ENCODE peak calls at places on chromosomes 2 and 18, in nine cellular contexts. Z is Caco-2, W is AG04450, Q is coronary artery, Y is fibroblast of the aortic adventitia, V is SK-N-SH, J is NB4, B is MM.1S, T is kidney epithelial cell. X is an unnamed sample.

GRCh38 chr18:8493141-8493540 is 116.1 kb upstream of the RAB12 start:
- DNase-seq in T (no peak), Y (no peak), Q (no peak), Z (no peak), B (no peak), J (no peak), V (no peak), W (no peak), X (no peak)

GRCh38 chr2:203330434-203330833 is 2.2 kb downstream of the ABI2 start:
- DNase-seq in T (no peak), Y (peak), V (no peak), Q (no peak), Z (no peak), W (no peak), B (no peak), J (peak), X (peak)

GRCh38 chr2:62577994-62578836 is 72.2 kb upstream of the TMEM17 start:
- DNase-seq in W (peak), T (peak), Z (peak), Y (peak), J (no peak), V (no peak), Q (no peak), B (no peak), X (peak)

GRCh38 chr2:79552653-79553052 is 39.8 kb downstream of the CTNNA2 start:
- DNase-seq in B (no peak), Z (no peak), W (no peak), Q (no peak), Y (no peak), T (no peak), V (no peak), J (no peak), X (no peak)

GRCh38 chr2:88540346-88540745 is 86.9 kb downstream of the EIF2AK3 start:
- DNase-seq in T (peak), W (no peak), J (peak), B (no peak), Y (peak), Q (no peak), Z (no peak), V (no peak), X (peak)

GRCh38 chr18:63963610-63964256 is 6.1 kb upstream of the SERPINB8 start:
- DNase-seq in B (peak), Q (no peak), V (peak), T (no peak), J (peak), W (peak), Y (peak), Z (peak), X (peak)

GRCh38 chr18:49910019-49910418 is 96.7 kb upstream of the ACAA2 start:
- DNase-seq in J (no peak), Z (no peak), B (no peak), T (no peak), W (no peak), Q (no peak), Y (no peak), V (peak), X (no peak)

GRCh38 chr2:69046221-69046662 is 33.3 kb downstream of the ANTXR1 start:
- DNase-seq in Q (no peak), T (peak), W (peak), V (no peak), B (no peak), Z (no peak), Y (peak), J (no peak), X (peak)

DNA sequence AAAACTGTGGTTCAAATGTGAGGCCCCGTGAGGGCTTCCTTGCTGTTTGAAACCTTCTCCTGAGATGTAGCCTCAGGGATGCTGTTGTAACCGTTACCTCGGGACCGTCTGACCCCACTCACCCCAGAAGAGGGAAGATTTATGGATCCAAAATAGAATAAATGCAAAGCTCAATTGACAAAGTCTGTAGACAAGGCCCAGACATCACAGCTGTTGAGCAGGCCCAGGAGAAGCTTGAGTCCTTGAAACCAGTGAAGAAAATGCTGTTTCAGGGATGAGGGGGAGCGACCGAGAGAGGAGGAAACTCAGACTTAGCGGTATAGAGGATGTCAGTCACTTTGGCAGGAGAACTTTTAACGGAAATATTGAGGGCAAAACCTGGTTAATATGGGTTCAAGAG is 76.8 kb upstream of the RBM44 start:
- DNase-seq in Q (no peak), T (no peak), W (no peak), J (no peak), V (no peak), Z (no peak), Y (no peak), B (no peak), X (no peak)
- TF ChIP-seq CTCF in Q (no peak), T (no peak), W (no peak), J (no peak), V (no peak), Z (no peak), Y (no peak), B (no peak), X (no peak)

DNA sequence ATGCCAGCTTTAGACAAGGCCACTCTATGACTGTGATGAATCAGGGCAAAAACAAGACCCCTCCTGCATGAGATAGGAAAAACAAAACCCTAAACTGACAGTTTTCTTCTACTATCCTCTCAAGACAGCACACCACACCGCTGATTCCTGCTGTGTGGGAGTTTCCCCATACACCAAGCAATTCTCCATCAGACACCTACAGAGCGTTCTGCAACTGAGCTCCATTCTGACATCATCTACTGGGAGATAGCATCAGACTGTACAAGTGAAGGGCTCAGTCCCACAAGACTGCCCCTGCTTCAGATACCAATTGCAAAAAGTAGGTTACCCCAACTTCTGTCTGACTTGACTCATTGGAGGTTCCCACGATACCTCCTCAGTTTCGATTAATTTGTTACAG is 130.6 kb downstream of the TSN start:
- DNase-seq in B (no peak), J (no peak), W (no peak), Z (no peak), Y (no peak), T (no peak), Q (no peak), V (no peak), X (no peak)
- H3K4me3 ChIP-seq in B (no peak), J (no peak), W (no peak), Z (no peak), Y (no peak), T (no peak), Q (no peak), V (no peak), X (no peak)

GRCh38 chr2:231926180-231926741 is at the start of gene NPPC:
- DNase-seq in Q (peak), J (peak), Y (peak), V (peak), B (peak), T (no peak), W (no peak), Z (peak), X (peak)
- TF ChIP-seq CTCF in Q (no peak), J (peak), Y (peak), V (peak), B (peak), T (peak), W (peak), Z (peak), X (peak)

GRCh38 chr18:58196881-58197872 is 153.2 kb downstream of the NEDD4L start:
- DNase-seq in W (no peak), Q (no peak), J (no peak), B (no peak), T (no peak), Z (no peak), Y (no peak), V (no peak), X (no peak)
- H3K4me3 ChIP-seq in W (no peak), Q (no peak), J (no peak), B (no peak), T (no peak), Z (no peak), Y (no peak), V (no peak), X (no peak)

DNA sequence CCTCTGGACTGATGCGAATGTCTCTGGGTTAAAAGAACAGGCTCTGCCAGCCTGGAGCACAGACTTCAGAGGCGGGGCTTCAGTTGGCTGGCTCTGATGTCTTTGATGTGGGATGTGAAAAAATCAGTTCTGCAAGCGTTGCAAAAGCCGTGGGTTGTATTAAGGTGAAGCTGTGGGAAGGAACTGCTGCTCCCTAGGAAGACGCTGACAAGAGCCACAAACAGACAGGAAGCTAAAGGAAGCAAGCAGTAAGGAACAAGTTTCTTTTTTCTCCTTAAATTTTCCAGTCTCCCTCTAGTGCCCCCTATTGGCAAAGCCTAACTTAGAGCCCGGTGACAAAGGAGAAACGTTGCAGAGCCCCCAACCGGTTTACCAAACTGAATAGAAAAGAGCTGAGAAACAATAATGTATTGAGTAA is 239.0 kb downstream of the CCDC178 start:
- DNase-seq in B (peak), T (peak), V (peak), J (peak), W (no peak), Z (peak), Y (peak), Q (no peak), X (peak)
- TF ChIP-seq CTCF in B (peak), T (peak), V (peak), J (peak), W (peak), Z (no peak), Y (peak), Q (no peak), X (peak)

GRCh38 chr18:29960539-29960938 is 1082.0 kb downstream of the DSC3 start:
- DNase-seq in Z (no peak), Y (no peak), T (no peak), Q (no peak), W (no peak), J (no peak), B (no peak), V (no peak), X (no peak)
- H3K4me3 ChIP-seq in Z (no peak), Y (no peak), T (no peak), Q (no peak), W (no peak), J (no peak), B (no peak), V (no peak), X (no peak)

DNA sequence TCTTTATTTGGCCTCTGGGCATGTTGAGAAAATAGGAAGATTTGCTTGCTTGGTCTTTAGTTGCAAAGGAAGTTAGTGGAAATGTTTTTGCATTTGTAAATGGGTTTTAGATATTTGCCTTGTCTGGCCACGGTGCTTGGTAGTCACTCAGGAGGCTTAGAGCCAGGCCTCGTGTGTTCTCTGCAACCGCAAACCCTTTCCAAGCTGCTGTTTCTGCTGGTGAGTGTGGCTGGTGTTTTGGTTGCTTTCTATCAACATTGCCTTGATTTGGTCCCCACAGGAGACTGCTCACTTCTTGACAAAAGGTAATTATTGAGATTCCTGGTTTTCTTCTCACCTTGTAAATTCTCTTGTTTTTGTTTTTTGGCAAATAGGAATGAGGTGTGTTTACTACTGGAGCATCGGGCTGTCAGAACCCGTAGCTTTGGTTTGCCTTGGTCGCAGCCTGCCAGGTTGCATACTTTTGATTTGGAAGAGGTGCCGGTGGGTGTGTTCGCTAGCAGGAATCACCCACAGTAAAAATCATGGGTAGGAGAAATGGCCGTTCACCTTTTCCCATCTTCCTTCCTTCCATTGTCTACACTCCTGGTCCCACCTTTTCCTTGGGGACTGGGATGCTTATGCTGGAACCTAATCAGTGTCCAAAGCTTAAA is 15.8 kb downstream of the ASAP2 start:
- DNase-seq in J (no peak), W (no peak), B (no peak), V (no peak), T (no peak), Y (peak), Q (no peak), Z (no peak), X (no peak)
- TF ChIP-seq CTCF in J (no peak), W (no peak), B (no peak), V (no peak), T (no peak), Y (no peak), Q (no peak), Z (no peak), X (no peak)

GRCh38 chr2:236568922-236569592 is 568 bp upstream of the ACKR3 start:
- DNase-seq in B (no peak), J (no peak), Y (no peak), W (no peak), V (no peak), T (no peak), Q (no peak), Z (no peak), X (no peak)
- H3K4me3 ChIP-seq in B (peak), J (no peak), Y (peak), W (no peak), V (no peak), T (no peak), Q (peak), Z (no peak), X (no peak)

GRCh38 chr2:190635781-190636180 is 13.1 kb upstream of the NAB1 start:
- DNase-seq in Q (no peak), Y (no peak), J (peak), Z (no peak), T (no peak), B (no peak), W (no peak), V (no peak), X (no peak)
- TF ChIP-seq CTCF in Q (no peak), Y (no peak), J (no peak), Z (no peak), T (no peak), B (no peak), W (no peak), V (no peak), X (peak)

GRCh38 chr2:211930331-211930730 is 608.3 kb downstream of the ERBB4 start:
- DNase-seq in Z (no peak), W (no peak), T (no peak), Q (no peak), B (peak), J (no peak), V (no peak), Y (no peak), X (no peak)
- H3K4me3 ChIP-seq in Z (no peak), W (no peak), T (no peak), Q (no peak), B (peak), J (no peak), V (no peak), Y (no peak), X (no peak)